ENCODE peak calls at places on chromosome 16, in six cellular contexts. P is endothelial cell of umbilical vein, G is A549, O is K562, X is HepG2, Q is GM12878. E is an unnamed sample.

GRCh38 chr16:73714976-73715375 is 581.6 kb upstream of the PSMD7 start:
- DNase-seq in P (no peak), G (no peak), O (no peak), X (no peak), Q (no peak), E (no peak)

GRCh38 chr16:12027091-12027490 is 50.6 kb downstream of the SNX29 start:
- DNase-seq in P (no peak), G (no peak), O (no peak), X (no peak), Q (no peak), E (no peak)

GRCh38 chr16:8905168-8905762 is 23.1 kb downstream of the LITAFD start:
- DNase-seq in P (peak), G (peak), O (no peak), X (peak), Q (no peak), E (peak)

GRCh38 chr16:81500833-81501521 is 56.4 kb downstream of the CMIP start:
- DNase-seq in P (peak), G (no peak), O (no peak), X (no peak), Q (no peak), E (peak)

GRCh38 chr16:88790312-88791150 is 5.5 kb upstream of the PIEZO1 start:
- DNase-seq in P (no peak), G (no peak), O (peak), X (no peak), Q (no peak), E (peak)

GRCh38 chr16:67910162-67910561 is 17.1 kb downstream of the PSKH1 start:
- DNase-seq in P (no peak), G (no peak), O (no peak), X (no peak), Q (no peak), E (no peak)

GRCh38 chr16:17368951-17369350 is 101.8 kb downstream of the XYLT1 start:
- DNase-seq in P (no peak), G (no peak), O (no peak), X (no peak), Q (no peak), E (no peak)

GRCh38 chr16:1911467-1912214 is 6.6 kb downstream of the HS3ST6 start:
- DNase-seq in P (no peak), G (no peak), O (no peak), X (no peak), Q (no peak), E (no peak)

GRCh38 chr16:13316008-13316407 is 414.6 kb downstream of the SHISA9 start:
- DNase-seq in P (no peak), G (no peak), O (no peak), X (no peak), Q (no peak), E (no peak)

GRCh38 chr16:80300876-80301275 is 239.9 kb upstream of the DYNLRB2 start:
- DNase-seq in P (no peak), G (no peak), O (no peak), X (peak), Q (no peak), E (no peak)

GRCh38 chr16:88505405-88506082 is 52.5 kb downstream of the ZFPM1 start:
- DNase-seq in P (no peak), G (peak), O (peak), X (peak), Q (no peak), E (peak)

GRCh38 chr16:48317614-48318013 is 67.6 kb downstream of the SIAH1 start:
- DNase-seq in P (peak), G (no peak), O (no peak), X (no peak), Q (no peak), E (peak)

GRCh38 chr16:14179116-14179515 is 108.0 kb downstream of the MRTFB start:
- DNase-seq in P (no peak), G (no peak), O (no peak), X (no peak), Q (no peak), E (no peak)

GRCh38 chr16:80509872-80510271 is 30.9 kb upstream of the DYNLRB2 start:
- DNase-seq in P (no peak), G (no peak), O (no peak), X (no peak), Q (no peak), E (peak)

GRCh38 chr16:20866161-20866772 is 33.9 kb downstream of the DCUN1D3 start:
- DNase-seq in P (peak), G (peak), O (peak), X (peak), Q (no peak), E (peak)

GRCh38 chr16:78045865-78046581 is 23.7 kb downstream of the CLEC3A start:
- DNase-seq in P (peak), G (peak), O (peak), X (peak), Q (no peak), E (peak)

GRCh38 chr16:78242231-78242630 is 142.8 kb downstream of the WWOX start:
- DNase-seq in P (no peak), G (no peak), O (no peak), X (peak), Q (no peak), E (no peak)

GRCh38 chr16:252366-253337 is 18.0 kb downstream of the FAM234A start:
- DNase-seq in P (peak), G (no peak), O (peak), X (no peak), Q (peak), E (no peak)

GRCh38 chr16:17802566-17802965 is 331.8 kb upstream of the XYLT1 start:
- DNase-seq in P (no peak), G (no peak), O (no peak), X (no peak), Q (no peak), E (no peak)

GRCh38 chr16:67216612-67217490 is 10.1 kb upstream of the TMEM208 start:
- DNase-seq in P (peak), G (no peak), O (peak), X (no peak), Q (no peak), E (no peak)

GRCh38 chr16:5761592-5761991 is 664.0 kb upstream of the EEF2KMT start:
- DNase-seq in P (no peak), G (no peak), O (no peak), X (no peak), Q (no peak), E (no peak)

GRCh38 chr16:49755291-49755611 is 100.7 kb downstream of the ZNF423 start:
- DNase-seq in P (peak), G (peak), O (peak), X (no peak), Q (no peak), E (peak)

GRCh38 chr16:66294507-66294906 is 72.0 kb upstream of the CDH5 start:
- DNase-seq in P (no peak), G (no peak), O (no peak), X (no peak), Q (no peak), E (no peak)

GRCh38 chr16:19499481-19499880 is 22.4 kb downstream of the GDE1 start:
- DNase-seq in P (no peak), G (no peak), O (no peak), X (no peak), Q (no peak), E (no peak)

GRCh38 chr16:83653785-83654184 is 154.0 kb upstream of the HSBP1 start:
- DNase-seq in P (no peak), G (no peak), O (no peak), X (no peak), Q (no peak), E (no peak)

GRCh38 chr16:84881702-84882521 is 62.1 kb downstream of the CRISPLD2 start:
- DNase-seq in P (peak), G (peak), O (peak), X (peak), Q (no peak), E (no peak)

GRCh38 chr16:17327671-17328335 is 143.0 kb downstream of the XYLT1 start:
- DNase-seq in P (no peak), G (no peak), O (no peak), X (no peak), Q (no peak), E (no peak)

GRCh38 chr16:74797414-74797813 is 22.8 kb upstream of the FA2H start:
- DNase-seq in P (no peak), G (no peak), O (no peak), X (no peak), Q (no peak), E (peak)

GRCh38 chr16:85593503-85594195 is 19.5 kb upstream of the GSE1 start:
- DNase-seq in P (no peak), G (no peak), O (no peak), X (no peak), Q (no peak), E (peak)

GRCh38 chr16:80231888-80232287 is 308.9 kb upstream of the DYNLRB2 start:
- DNase-seq in P (no peak), G (no peak), O (no peak), X (peak), Q (peak), E (no peak)

GRCh38 chr16:14405611-14406537 is 224.2 kb downstream of the PARN start:
- DNase-seq in P (no peak), G (no peak), O (peak), X (peak), Q (peak), E (peak)

GRCh38 chr16:87689956-87690465 is 75.8 kb downstream of the KLHDC4 start:
- DNase-seq in P (no peak), G (no peak), O (no peak), X (no peak), Q (no peak), E (no peak)

GRCh38 chr16:74094514-74094913 is 202.1 kb upstream of the PSMD7 start:
- DNase-seq in P (no peak), G (no peak), O (no peak), X (no peak), Q (no peak), E (no peak)

GRCh38 chr16:51041546-51041945 is 109.5 kb downstream of the SALL1 start:
- DNase-seq in P (no peak), G (no peak), O (no peak), X (no peak), Q (no peak), E (no peak)

GRCh38 chr16:66207139-66207863 is 159.2 kb upstream of the CDH5 start:
- DNase-seq in P (no peak), G (no peak), O (no peak), X (no peak), Q (no peak), E (peak)

GRCh38 chr16:75083826-75084225 is 32.8 kb downstream of the LDHD start:
- DNase-seq in P (no peak), G (no peak), O (no peak), X (no peak), Q (no peak), E (no peak)

GRCh38 chr16:48001306-48001885 is 154.4 kb downstream of the ABCC12 start:
- DNase-seq in P (no peak), G (no peak), O (no peak), X (no peak), Q (no peak), E (no peak)

GRCh38 chr16:27444015-27444414 is 42.0 kb downstream of the IL21R start:
- DNase-seq in P (no peak), G (no peak), O (no peak), X (no peak), Q (no peak), E (no peak)

GRCh38 chr16:3979518-3979917 is 99.0 kb upstream of the CREBBP start:
- DNase-seq in P (no peak), G (no peak), O (no peak), X (no peak), Q (no peak), E (no peak)
- TF ChIP-seq MYC in P (no peak), G (no peak), O (no peak), X (no peak), Q (no peak), E (no peak)

GRCh38 chr16:4003576-4003975 is 112.7 kb downstream of the ADCY9 start:
- DNase-seq in P (no peak), G (no peak), O (no peak), X (no peak), Q (no peak), E (no peak)

GRCh38 chr16:4003166-4003565 is 113.1 kb downstream of the ADCY9 start:
- DNase-seq in P (no peak), G (no peak), O (no peak), X (no peak), Q (no peak), E (no peak)

GRCh38 chr16:4006441-4006989 is 109.7 kb downstream of the ADCY9 start:
- DNase-seq in P (no peak), G (no peak), O (no peak), X (no peak), Q (no peak), E (no peak)

GRCh38 chr16:4004206-4004605 is 112.0 kb downstream of the ADCY9 start:
- DNase-seq in P (no peak), G (no peak), O (no peak), X (no peak), Q (no peak), E (no peak)

GRCh38 chr16:4005281-4005680 is 111.0 kb downstream of the ADCY9 start:
- DNase-seq in P (no peak), G (no peak), O (no peak), X (no peak), Q (no peak), E (no peak)
- TF ChIP-seq MYC in P (no peak), G (no peak), O (no peak), X (no peak), Q (no peak), E (no peak)

GRCh38 chr16:69741519-69741918 is 13.2 kb downstream of the NOB1 start:
- DNase-seq in P (no peak), G (no peak), O (no peak), X (no peak), Q (no peak), E (peak)

GRCh38 chr16:69745959-69746358 is 8.8 kb downstream of the NOB1 start:
- DNase-seq in P (no peak), G (no peak), O (no peak), X (no peak), Q (no peak), E (no peak)

GRCh38 chr16:69744363-69745231 is 10.1 kb downstream of the NOB1 start:
- DNase-seq in P (no peak), G (no peak), O (no peak), X (no peak), Q (no peak), E (no peak)

GRCh38 chr16:69745232-69745612 is 9.5 kb downstream of the NOB1 start:
- DNase-seq in P (no peak), G (no peak), O (no peak), X (no peak), Q (no peak), E (no peak)

DNA sequence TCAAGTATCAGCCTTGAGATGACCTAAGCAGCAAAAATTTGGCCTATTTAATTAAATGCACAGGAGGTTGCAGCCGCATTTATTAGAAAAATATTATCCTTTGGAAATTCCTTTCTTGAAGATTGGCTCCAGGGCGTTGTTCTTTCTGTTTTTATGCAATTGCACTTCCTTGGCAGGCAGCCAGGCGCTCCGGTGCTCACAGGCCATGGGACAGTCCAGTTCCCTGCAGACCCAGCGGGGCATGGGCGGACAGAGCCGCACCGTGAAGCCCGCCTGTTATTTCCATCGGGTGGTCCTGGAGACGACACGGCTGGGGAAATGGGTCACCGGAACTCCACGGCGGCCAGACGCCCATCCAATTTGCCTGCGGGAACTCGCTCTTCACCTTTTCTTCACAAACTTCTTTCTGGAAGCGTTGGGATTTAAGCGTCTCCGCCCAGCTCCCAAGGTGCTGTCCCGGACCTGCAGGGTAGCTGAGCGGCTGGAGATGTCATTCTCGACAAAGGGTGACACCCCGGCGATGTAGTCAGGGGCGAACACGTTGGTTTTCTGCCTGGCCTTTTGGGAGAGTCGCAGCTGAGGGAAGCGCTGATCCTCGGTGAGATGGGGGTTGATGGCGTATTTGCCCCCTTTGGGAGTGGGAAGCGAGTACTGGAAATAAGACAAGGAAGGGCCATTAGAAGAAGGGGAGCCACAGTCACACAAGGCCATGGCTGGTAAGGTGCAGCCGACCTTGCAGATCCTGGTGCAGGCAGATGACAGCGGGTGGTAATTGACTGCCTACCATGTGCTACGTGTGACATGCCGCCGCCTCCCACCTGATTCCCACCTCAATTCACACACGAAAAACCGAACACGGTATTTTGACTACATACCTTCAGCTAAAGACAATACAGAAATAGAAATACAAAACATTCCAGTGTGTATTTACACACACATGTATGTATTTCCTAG is 12.5 kb downstream of the NOB1 start:
- DNase-seq in P (peak), G (no peak), O (no peak), X (no peak), Q (no peak), E (no peak)
- TF ChIP-seq MYC in P (no peak), G (no peak), O (no peak), X (no peak), Q (no peak), E (no peak)

GRCh38 chr16:71524566-71525553 is 1.4 kb upstream of the CHST4 start:
- DNase-seq in P (no peak), G (no peak), O (no peak), X (no peak), Q (no peak), E (no peak)
- TF ChIP-seq MYC in P (no peak), G (no peak), O (no peak), X (no peak), Q (no peak), E (no peak)

DNA sequence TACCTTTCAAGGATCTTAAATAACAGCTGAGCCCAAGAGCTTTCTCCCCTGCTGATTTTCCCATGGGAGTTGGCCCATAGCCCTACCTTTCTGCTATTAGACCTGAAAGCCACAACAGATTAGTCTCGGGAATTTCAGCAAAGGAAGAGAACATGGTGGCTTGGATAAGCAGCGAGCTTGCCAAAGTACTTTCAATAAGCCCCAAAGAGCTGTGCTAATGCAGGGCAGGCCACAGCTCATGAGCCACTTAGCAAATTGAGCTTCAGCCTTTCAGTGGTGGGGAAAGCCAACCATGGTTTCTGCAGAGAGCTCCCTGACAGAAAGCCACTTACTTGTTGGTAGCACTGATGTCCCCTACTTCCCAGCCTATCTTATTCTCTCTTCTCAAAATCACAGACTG is 217.8 kb upstream of the IRX5 start:
- DNase-seq in P (no peak), G (no peak), O (no peak), X (no peak), Q (no peak), E (no peak)
- TF ChIP-seq MYC in P (no peak), G (no peak), O (no peak), X (no peak), Q (no peak), E (no peak)

GRCh38 chr16:24378999-24379398 is 122.9 kb downstream of the CACNG3 start:
- DNase-seq in P (no peak), G (no peak), O (no peak), X (no peak), Q (no peak), E (no peak)

GRCh38 chr16:24382929-24383328 is 126.8 kb downstream of the CACNG3 start:
- DNase-seq in P (no peak), G (no peak), O (no peak), X (no peak), Q (no peak), E (no peak)

GRCh38 chr16:24381470-24382118 is 125.5 kb downstream of the CACNG3 start:
- DNase-seq in P (no peak), G (no peak), O (no peak), X (no peak), Q (no peak), E (no peak)
- TF ChIP-seq MYC in P (no peak), G (no peak), O (no peak), X (no peak), Q (no peak), E (no peak)

GRCh38 chr16:52805559-52806168 is 247.0 kb downstream of the CHD9NB start:
- DNase-seq in P (no peak), G (no peak), O (no peak), X (no peak), Q (no peak), E (no peak)
- TF ChIP-seq MYC in P (no peak), G (no peak), O (no peak), X (no peak), Q (no peak), E (no peak)

GRCh38 chr16:24689128-24689527 is 40.3 kb upstream of the TNRC6A start:
- DNase-seq in P (peak), G (peak), O (no peak), X (peak), Q (no peak), E (peak)
- TF ChIP-seq MYC in P (no peak), G (no peak), O (no peak), X (no peak), Q (no peak), E (no peak)

GRCh38 chr16:46729326-46729995 is 18.7 kb downstream of the MYLK3 start:
- DNase-seq in P (no peak), G (no peak), O (no peak), X (no peak), Q (no peak), E (no peak)
- TF ChIP-seq MYC in P (no peak), G (no peak), O (no peak), X (no peak), Q (no peak), E (no peak)

E was measured in NB4.